ENCODE peak calls at places on chromosomes 11 and 22, in five cellular contexts. R is left lung; L is central memory CD8-positive, alpha-beta T cell; C is activated B cell treated with CpG ODN at 0.5 μM for 24 hours; F is naive thymus-derived CD4-positive, alpha-beta T cell. K is an unnamed sample.

GRCh38 chr22:17430298-17430900 is 61.1 kb downstream of the CECR2 start:
- ATAC-seq in R (peak), L (no peak), C (no peak), F (no peak), K (no peak)

GRCh38 chr11:7657306-7658025 is 15.8 kb downstream of the CYB5R2 start:
- ATAC-seq in R (peak), L (peak), C (peak), F (peak), K (no peak)

GRCh38 chr11:20156280-20156875 is 3.9 kb downstream of the DBX1 start:
- ATAC-seq in R (no peak), L (peak), C (no peak), F (peak), K (no peak)

GRCh38 chr11:47887910-47888569 is 39.9 kb upstream of the NUP160 start:
- ATAC-seq in R (no peak), L (no peak), C (no peak), F (peak), K (no peak)

GRCh38 chr11:111913997-111914396 is 1.5 kb downstream of the HSPB2 start:
- ATAC-seq in R (no peak), L (no peak), C (no peak), F (no peak), K (no peak)

GRCh38 chr11:76918941-76919386 is 58.2 kb downstream of the ACER3 start:
- ATAC-seq in R (peak), L (no peak), C (no peak), F (peak), K (no peak)

GRCh38 chr11:85673422-85673821 is 8.5 kb upstream of the CREBZF start:
- ATAC-seq in R (no peak), L (no peak), C (no peak), F (no peak), K (no peak)

GRCh38 chr22:18032455-18033101 is 8.2 kb upstream of the MICAL3 start:
- ATAC-seq in R (no peak), L (no peak), C (no peak), F (no peak), K (no peak)

GRCh38 chr22:31922593-31922992 is 21.7 kb upstream of the YWHAH start:
- ATAC-seq in R (no peak), L (no peak), C (no peak), F (no peak), K (no peak)

GRCh38 chr11:14587203-14587602 is 56.4 kb upstream of the PDE3B start:
- ATAC-seq in R (no peak), L (no peak), C (no peak), F (no peak), K (no peak)

GRCh38 chr22:44780876-44781275 is 28.5 kb downstream of the ARHGAP8 start:
- ATAC-seq in R (no peak), L (no peak), C (no peak), F (no peak), K (no peak)

GRCh38 chr11:22359295-22359694 is 21.1 kb downstream of the SLC17A6 start:
- ATAC-seq in R (no peak), L (no peak), C (no peak), F (no peak), K (no peak)

GRCh38 chr22:26172389-26172990 is 3.2 kb downstream of the SEZ6L start:
- ATAC-seq in R (no peak), L (no peak), C (no peak), F (no peak), K (no peak)

GRCh38 chr22:45006873-45007246 is 2.9 kb downstream of the PHF21B start:
- ATAC-seq in R (no peak), L (no peak), C (no peak), F (no peak), K (no peak)

GRCh38 chr22:27913162-27913741 is 5.8 kb downstream of the PITPNB start:
- ATAC-seq in R (peak), L (no peak), C (no peak), F (no peak), K (no peak)

GRCh38 chr22:19903513-19903912 is 38.1 kb upstream of the COMT start:
- ATAC-seq in R (no peak), L (no peak), C (no peak), F (no peak), K (no peak)

GRCh38 chr11:121654506-121655480 is 202.0 kb upstream of the SORL1-AS1 start:
- ATAC-seq in R (peak), L (no peak), C (no peak), F (no peak), K (no peak)

GRCh38 chr22:19766235-19766505 is 5.6 kb downstream of the TBX1 start:
- ATAC-seq in R (no peak), L (no peak), C (no peak), F (no peak), K (no peak)